ENCODE peak calls at places on chromosomes 13 and 19, in seven cellular contexts. One of them, this sample, is unnamed. For H3K4me1 and H3K36me3, the result is how much of the 10 kb centered on the place peaks cover.

GRCh38 chr13:111791131-111791530 is 275.8 kb upstream of the SOX1 start:
- DNase-seq in right atrium auricular region: no peak
- DNase-seq in mammary epithelial cell: no peak
- DNase-seq in stomach: no peak
- DNase-seq in fibroblast of lung: no peak
- DNase-seq in GM23338: no peak
- DNase-seq in esophagus muscularis mucosa: peak
- DNase-seq in this sample: no peak

GRCh38 chr13:71417205-71417604 is 449.8 kb downstream of the DACH1 start:
- DNase-seq in right atrium auricular region: no peak
- DNase-seq in mammary epithelial cell: no peak
- DNase-seq in stomach: no peak
- DNase-seq in fibroblast of lung: peak
- DNase-seq in GM23338: no peak
- DNase-seq in esophagus muscularis mucosa: no peak
- DNase-seq in this sample: no peak

GRCh38 chr19:1651548-1652394 is 644 bp downstream of the TCF3 start:
- DNase-seq in right atrium auricular region: no peak
- DNase-seq in mammary epithelial cell: peak
- DNase-seq in stomach: no peak
- DNase-seq in fibroblast of lung: peak
- DNase-seq in GM23338: peak
- DNase-seq in esophagus muscularis mucosa: no peak
- DNase-seq in this sample: no peak

GRCh38 chr19:1394252-1395193 is 6.8 kb downstream of the GAMT start:
- DNase-seq in right atrium auricular region: no peak
- DNase-seq in mammary epithelial cell: no peak
- DNase-seq in stomach: peak
- DNase-seq in fibroblast of lung: no peak
- DNase-seq in GM23338: no peak
- DNase-seq in esophagus muscularis mucosa: no peak
- DNase-seq in this sample: no peak

GRCh38 chr19:41263042-41263849 is 926 bp upstream of the HNRNPUL1 start:
- DNase-seq in right atrium auricular region: peak
- DNase-seq in mammary epithelial cell: peak
- DNase-seq in stomach: peak
- DNase-seq in fibroblast of lung: peak
- DNase-seq in GM23338: peak
- DNase-seq in esophagus muscularis mucosa: peak
- DNase-seq in this sample: peak

GRCh38 chr13:112997188-112998135 is 28.4 kb downstream of the MCF2L start:
- DNase-seq in right atrium auricular region: no peak
- DNase-seq in mammary epithelial cell: no peak
- DNase-seq in stomach: peak
- DNase-seq in fibroblast of lung: no peak
- DNase-seq in GM23338: no peak
- DNase-seq in esophagus muscularis mucosa: no peak
- DNase-seq in this sample: peak

GRCh38 chr19:9641810-9642209 is 20.8 kb upstream of the ZNF561 start:
- DNase-seq in right atrium auricular region: no peak
- DNase-seq in mammary epithelial cell: no peak
- DNase-seq in stomach: no peak
- DNase-seq in fibroblast of lung: no peak
- DNase-seq in GM23338: peak
- DNase-seq in esophagus muscularis mucosa: no peak
- DNase-seq in this sample: peak

GRCh38 chr13:62407871-62408270 is 992.2 kb upstream of the PCDH20 start:
- DNase-seq in right atrium auricular region: no peak
- DNase-seq in mammary epithelial cell: no peak
- DNase-seq in stomach: no peak
- DNase-seq in fibroblast of lung: no peak
- DNase-seq in GM23338: no peak
- DNase-seq in esophagus muscularis mucosa: no peak
- DNase-seq in this sample: no peak

GRCh38 chr19:42272989-42273406 is 3.9 kb downstream of the CIC start:
- DNase-seq in right atrium auricular region: no peak
- DNase-seq in mammary epithelial cell: no peak
- DNase-seq in stomach: no peak
- DNase-seq in fibroblast of lung: no peak
- DNase-seq in GM23338: no peak
- DNase-seq in esophagus muscularis mucosa: no peak
- DNase-seq in this sample: no peak

GRCh38 chr13:104657196-104657595 is 1591.0 kb upstream of the SLC10A2 start:
- DNase-seq in right atrium auricular region: no peak
- DNase-seq in mammary epithelial cell: no peak
- DNase-seq in stomach: no peak
- DNase-seq in fibroblast of lung: no peak
- DNase-seq in GM23338: no peak
- DNase-seq in esophagus muscularis mucosa: no peak
- DNase-seq in this sample: no peak

GRCh38 chr19:42242512-42243409 is at the start of gene GSK3A:
- DNase-seq in right atrium auricular region: peak
- DNase-seq in mammary epithelial cell: peak
- DNase-seq in stomach: peak
- DNase-seq in fibroblast of lung: peak
- DNase-seq in GM23338: peak
- DNase-seq in esophagus muscularis mucosa: peak
- DNase-seq in this sample: peak

GRCh38 chr13:34044041-34044440 is 226.1 kb downstream of the RFC3 start:
- DNase-seq in right atrium auricular region: no peak
- DNase-seq in mammary epithelial cell: peak
- DNase-seq in stomach: no peak
- DNase-seq in fibroblast of lung: peak
- DNase-seq in GM23338: no peak
- DNase-seq in esophagus muscularis mucosa: no peak
- DNase-seq in this sample: no peak

GRCh38 chr19:39167461-39168257 is 29.1 kb upstream of the NCCRP1 start:
- DNase-seq in right atrium auricular region: no peak
- DNase-seq in mammary epithelial cell: peak
- DNase-seq in stomach: peak
- DNase-seq in fibroblast of lung: no peak
- DNase-seq in GM23338: peak
- DNase-seq in esophagus muscularis mucosa: no peak
- DNase-seq in this sample: no peak

GRCh38 chr13:22229916-22230315 is 559.0 kb downstream of the FGF9 start:
- DNase-seq in right atrium auricular region: no peak
- DNase-seq in mammary epithelial cell: no peak
- DNase-seq in stomach: no peak
- DNase-seq in fibroblast of lung: no peak
- DNase-seq in GM23338: no peak
- DNase-seq in esophagus muscularis mucosa: no peak
- DNase-seq in this sample: no peak

GRCh38 chr19:11094520-11094894 is 5.2 kb downstream of the LDLR start:
- DNase-seq in right atrium auricular region: no peak
- DNase-seq in mammary epithelial cell: no peak
- DNase-seq in stomach: no peak
- DNase-seq in fibroblast of lung: no peak
- DNase-seq in GM23338: no peak
- DNase-seq in esophagus muscularis mucosa: no peak
- DNase-seq in this sample: no peak

GRCh38 chr13:106499905-106500304 is 35.6 kb downstream of the EFNB2 start:
- DNase-seq in right atrium auricular region: no peak
- DNase-seq in mammary epithelial cell: no peak
- DNase-seq in stomach: no peak
- DNase-seq in fibroblast of lung: peak
- DNase-seq in GM23338: no peak
- DNase-seq in esophagus muscularis mucosa: no peak
- DNase-seq in this sample: peak

GRCh38 chr19:48480151-48480475 is 10.9 kb downstream of the CYTH2 start:
- DNase-seq in right atrium auricular region: peak
- DNase-seq in mammary epithelial cell: no peak
- DNase-seq in stomach: peak
- DNase-seq in fibroblast of lung: no peak
- DNase-seq in GM23338: peak
- DNase-seq in esophagus muscularis mucosa: no peak
- DNase-seq in this sample: no peak

GRCh38 chr19:54158812-54159351 is 639 bp downstream of the LENG1 start:
- DNase-seq in right atrium auricular region: no peak
- DNase-seq in mammary epithelial cell: peak
- DNase-seq in stomach: no peak
- DNase-seq in fibroblast of lung: no peak
- DNase-seq in GM23338: no peak
- DNase-seq in esophagus muscularis mucosa: no peak
- DNase-seq in this sample: no peak

GRCh38 chr19:10874019-10874418 is 2.7 kb downstream of the CARM1 start:
- DNase-seq in right atrium auricular region: no peak
- DNase-seq in mammary epithelial cell: no peak
- DNase-seq in stomach: no peak
- DNase-seq in fibroblast of lung: no peak
- DNase-seq in GM23338: no peak
- DNase-seq in esophagus muscularis mucosa: no peak
- DNase-seq in this sample: no peak

GRCh38 chr19:3668331-3669133 is 31.7 kb downstream of the PIP5K1C start:
- DNase-seq in right atrium auricular region: no peak
- DNase-seq in mammary epithelial cell: no peak
- DNase-seq in stomach: no peak
- DNase-seq in fibroblast of lung: peak
- DNase-seq in GM23338: no peak
- DNase-seq in esophagus muscularis mucosa: no peak
- DNase-seq in this sample: no peak

GRCh38 chr19:3670796-3671679 is 29.2 kb downstream of the PIP5K1C start:
- DNase-seq in right atrium auricular region: peak
- DNase-seq in mammary epithelial cell: no peak
- DNase-seq in stomach: peak
- DNase-seq in fibroblast of lung: peak
- DNase-seq in GM23338: no peak
- DNase-seq in esophagus muscularis mucosa: peak
- DNase-seq in this sample: no peak

GRCh38 chr19:3669134-3669436 is 31.2 kb downstream of the PIP5K1C start:
- DNase-seq in right atrium auricular region: no peak
- DNase-seq in mammary epithelial cell: no peak
- DNase-seq in stomach: no peak
- DNase-seq in fibroblast of lung: no peak
- DNase-seq in GM23338: no peak
- DNase-seq in esophagus muscularis mucosa: no peak
- DNase-seq in this sample: no peak

GRCh38 chr19:3670258-3670795 is 29.9 kb downstream of the PIP5K1C start:
- DNase-seq in right atrium auricular region: peak
- DNase-seq in mammary epithelial cell: no peak
- DNase-seq in stomach: peak
- DNase-seq in fibroblast of lung: peak
- DNase-seq in GM23338: no peak
- DNase-seq in esophagus muscularis mucosa: peak
- DNase-seq in this sample: peak

DNA sequence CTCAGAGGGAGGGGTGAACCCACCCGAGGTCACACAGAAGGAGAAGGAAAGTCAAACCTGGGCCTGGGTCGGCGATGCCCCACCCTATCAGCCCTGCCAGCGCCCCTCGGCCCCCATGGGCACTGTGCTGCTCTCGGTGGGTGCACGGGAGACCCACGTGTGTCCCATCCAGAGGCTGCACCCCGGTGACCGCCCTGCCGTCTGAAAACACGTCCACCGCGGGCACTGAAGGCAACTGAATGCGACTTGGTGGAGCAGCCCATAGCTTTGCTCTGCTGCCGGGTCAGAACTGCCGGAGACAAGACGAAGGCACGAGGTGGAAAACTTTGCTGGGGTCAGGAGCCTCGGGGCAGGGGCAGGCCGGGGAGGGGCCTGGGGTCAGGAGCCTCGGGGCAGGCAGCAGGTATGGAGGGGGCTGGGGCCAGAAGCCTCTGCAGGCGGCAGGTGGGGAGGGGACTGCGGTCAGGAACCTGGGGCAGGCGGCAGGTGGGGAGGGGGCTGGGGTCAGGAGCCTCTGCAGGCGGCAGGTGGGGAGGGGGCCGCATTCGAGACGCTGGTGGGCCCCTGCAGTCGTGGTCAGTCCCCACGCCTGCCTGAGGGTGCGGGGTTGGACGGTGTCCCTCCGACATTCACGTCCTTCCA is 30.5 kb downstream of the PIP5K1C start:
- DNase-seq in right atrium auricular region: no peak
- DNase-seq in mammary epithelial cell: no peak
- DNase-seq in stomach: no peak
- DNase-seq in fibroblast of lung: no peak
- DNase-seq in GM23338: no peak
- DNase-seq in esophagus muscularis mucosa: no peak
- DNase-seq in this sample: no peak
- H3K4me1 ChIP-seq in right atrium auricular region: under half
- H3K4me1 ChIP-seq in mammary epithelial cell: under half
- H3K4me1 ChIP-seq in stomach: half or more
- H3K4me1 ChIP-seq in fibroblast of lung: under half
- H3K4me1 ChIP-seq in GM23338: under half
- H3K4me1 ChIP-seq in esophagus muscularis mucosa: half or more
- H3K4me1 ChIP-seq in this sample: under half

GRCh38 chr19:19026299-19026971 is 6.9 kb downstream of the SUGP2 start:
- DNase-seq in right atrium auricular region: no peak
- DNase-seq in mammary epithelial cell: no peak
- DNase-seq in stomach: no peak
- DNase-seq in fibroblast of lung: no peak
- DNase-seq in GM23338: peak
- DNase-seq in esophagus muscularis mucosa: no peak
- DNase-seq in this sample: no peak

GRCh38 chr19:19022380-19022961 is 10.8 kb downstream of the SUGP2 start:
- DNase-seq in right atrium auricular region: no peak
- DNase-seq in mammary epithelial cell: no peak
- DNase-seq in stomach: no peak
- DNase-seq in fibroblast of lung: no peak
- DNase-seq in GM23338: no peak
- DNase-seq in esophagus muscularis mucosa: no peak
- DNase-seq in this sample: no peak

GRCh38 chr19:19021115-19021514 is 12.2 kb downstream of the SUGP2 start:
- DNase-seq in right atrium auricular region: no peak
- DNase-seq in mammary epithelial cell: no peak
- DNase-seq in stomach: no peak
- DNase-seq in fibroblast of lung: peak
- DNase-seq in GM23338: no peak
- DNase-seq in esophagus muscularis mucosa: no peak
- DNase-seq in this sample: no peak
- H3K36me3 ChIP-seq in right atrium auricular region: half or more
- H3K36me3 ChIP-seq in mammary epithelial cell: under half
- H3K36me3 ChIP-seq in stomach: half or more
- H3K36me3 ChIP-seq in fibroblast of lung: under half
- H3K36me3 ChIP-seq in GM23338: under half
- H3K36me3 ChIP-seq in esophagus muscularis mucosa: half or more
- H3K36me3 ChIP-seq in this sample: half or more

DNA sequence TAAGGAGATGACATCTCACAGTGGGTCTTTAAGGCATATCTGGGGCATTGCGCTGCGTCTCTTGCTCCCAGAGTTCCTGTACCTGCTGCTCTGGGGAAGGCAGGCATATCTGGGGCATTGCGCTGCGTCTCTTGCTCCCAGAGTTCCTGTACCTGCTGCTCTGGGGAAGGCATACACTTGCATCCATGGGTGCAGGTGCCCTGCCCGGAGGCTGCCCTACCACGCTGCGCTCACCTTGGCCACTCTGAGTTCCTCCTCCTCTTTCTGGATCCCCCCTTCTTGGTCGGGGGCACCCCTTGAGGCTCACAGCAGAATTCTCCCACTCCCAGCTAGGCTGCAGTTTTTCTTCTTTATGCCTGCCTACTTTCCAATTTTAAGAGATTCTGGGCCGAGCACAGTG is 60.9 kb upstream of the TMTC4 start:
- DNase-seq in right atrium auricular region: no peak
- DNase-seq in mammary epithelial cell: no peak
- DNase-seq in stomach: no peak
- DNase-seq in fibroblast of lung: no peak
- DNase-seq in GM23338: no peak
- DNase-seq in esophagus muscularis mucosa: no peak
- DNase-seq in this sample: no peak
- H3K27ac ChIP-seq in right atrium auricular region: no peak
- H3K27ac ChIP-seq in mammary epithelial cell: no peak
- H3K27ac ChIP-seq in stomach: no peak
- H3K27ac ChIP-seq in fibroblast of lung: no peak
- H3K27ac ChIP-seq in GM23338: no peak
- H3K27ac ChIP-seq in esophagus muscularis mucosa: no peak
- H3K27ac ChIP-seq in this sample: no peak

GRCh38 chr13:30376426-30377311 is 45.6 kb upstream of the UBE2L5 start:
- DNase-seq in right atrium auricular region: no peak
- DNase-seq in mammary epithelial cell: peak
- DNase-seq in stomach: peak
- DNase-seq in fibroblast of lung: no peak
- DNase-seq in GM23338: peak
- DNase-seq in esophagus muscularis mucosa: no peak
- DNase-seq in this sample: no peak
- H3K4me1 ChIP-seq in right atrium auricular region: under half
- H3K4me1 ChIP-seq in mammary epithelial cell: under half
- H3K4me1 ChIP-seq in stomach: under half
- H3K4me1 ChIP-seq in fibroblast of lung: under half
- H3K4me1 ChIP-seq in GM23338: under half
- H3K4me1 ChIP-seq in esophagus muscularis mucosa: under half
- H3K4me1 ChIP-seq in this sample: under half